ENCODE peak calls at places on chromosome 5, in six cellular contexts. P is Kasumi-1, K is left ventricle myocardium inferior, Z is AG10803, H is nephron progenitor cell, R is A172. B is an unnamed sample.

GRCh38 chr5:136133416-136134383 is 1.1 kb downstream of the SMAD5 start:
- DNase-seq in P (peak), K (peak), Z (peak), H (peak), R (peak), B (peak)

GRCh38 chr5:124263680-124264491 is 482.6 kb downstream of the ZNF608 start:
- DNase-seq in P (no peak), K (no peak), Z (no peak), H (peak), R (no peak), B (no peak)

GRCh38 chr5:66851306-66851705 is 255.1 kb downstream of the MAST4 start:
- DNase-seq in P (no peak), K (no peak), Z (no peak), H (no peak), R (no peak), B (no peak)

GRCh38 chr5:124906339-124907097 is 160.1 kb upstream of the ZNF608 start:
- DNase-seq in P (peak), K (peak), Z (peak), H (peak), R (peak), B (peak)

GRCh38 chr5:65928341-65928752 is 2.0 kb downstream of the ERBIN start:
- DNase-seq in P (no peak), K (no peak), Z (peak), H (no peak), R (no peak), B (no peak)

GRCh38 chr5:32217886-32218396 is 43.8 kb upstream of the GOLPH3 start:
- DNase-seq in P (peak), K (no peak), Z (no peak), H (no peak), R (no peak), B (no peak)

GRCh38 chr5:10467281-10468198 is 25.9 kb downstream of the ROPN1L start:
- DNase-seq in P (no peak), K (no peak), Z (peak), H (peak), R (peak), B (no peak)

GRCh38 chr5:60148356-60148755 is 254.8 kb upstream of the PDE4D start:
- DNase-seq in P (no peak), K (no peak), Z (peak), H (no peak), R (no peak), B (no peak)

GRCh38 chr5:159990506-159990905 is 18.4 kb upstream of the TTC1 start:
- DNase-seq in P (no peak), K (no peak), Z (peak), H (no peak), R (peak), B (no peak)

GRCh38 chr5:101018299-101018698 is 115.2 kb upstream of the ST8SIA4 start:
- DNase-seq in P (peak), K (no peak), Z (no peak), H (no peak), R (no peak), B (no peak)

GRCh38 chr5:175557778-175558177 is 79.4 kb downstream of the SFXN1 start:
- DNase-seq in P (no peak), K (no peak), Z (no peak), H (no peak), R (no peak), B (no peak)

GRCh38 chr5:74641014-74641777 is 668 bp upstream of the ENC1 start:
- DNase-seq in P (peak), K (peak), Z (peak), H (peak), R (peak), B (peak)

GRCh38 chr5:82641362-82641988 is 363.3 kb upstream of the RPS23 start:
- DNase-seq in P (peak), K (peak), Z (peak), H (peak), R (peak), B (peak)

GRCh38 chr5:127754259-127754658 is 51.1 kb downstream of the CCDC192 start:
- DNase-seq in P (no peak), K (no peak), Z (peak), H (no peak), R (no peak), B (no peak)

GRCh38 chr5:87229780-87230179 is 37.9 kb upstream of the RASA1 start:
- DNase-seq in P (no peak), K (no peak), Z (peak), H (no peak), R (no peak), B (no peak)

GRCh38 chr5:113050606-113051391 is 74.2 kb downstream of the DCP2 start:
- DNase-seq in P (no peak), K (no peak), Z (peak), H (no peak), R (peak), B (peak)

GRCh38 chr5:42274913-42275312 is 148.3 kb upstream of the GHR start:
- DNase-seq in P (no peak), K (no peak), Z (no peak), H (peak), R (no peak), B (no peak)

GRCh38 chr5:407801-408268 is 35.1 kb upstream of the EXOC3 start:
- DNase-seq in P (no peak), K (no peak), Z (no peak), H (no peak), R (no peak), B (peak)

GRCh38 chr5:180605554-180606214 is 14.4 kb upstream of the SCGB3A1 start:
- DNase-seq in P (peak), K (no peak), Z (peak), H (peak), R (peak), B (no peak)

GRCh38 chr5:9545959-9546851 is at the start of gene SEMA5A:
- DNase-seq in P (no peak), K (peak), Z (peak), H (peak), R (peak), B (peak)

GRCh38 chr5:143456952-143457547 is 53.6 kb upstream of the NR3C1 start:
- DNase-seq in P (no peak), K (no peak), Z (peak), H (no peak), R (peak), B (no peak)

GRCh38 chr5:121735618-121736017 is 116.1 kb upstream of the FTMT start:
- DNase-seq in P (no peak), K (no peak), Z (no peak), H (no peak), R (no peak), B (no peak)

GRCh38 chr5:33824516-33825195 is 67.1 kb downstream of the ADAMTS12 start:
- DNase-seq in P (peak), K (no peak), Z (peak), H (no peak), R (no peak), B (no peak)

GRCh38 chr5:72477644-72478043 is 29.6 kb downstream of the ZNF366 start:
- DNase-seq in P (no peak), K (no peak), Z (no peak), H (no peak), R (no peak), B (no peak)

GRCh38 chr5:127586371-127586770 is 62.5 kb upstream of the CTXN3 start:
- DNase-seq in P (no peak), K (no peak), Z (peak), H (no peak), R (no peak), B (no peak)

GRCh38 chr5:73825736-73826135 is 199.7 kb downstream of the ARHGEF28 start:
- DNase-seq in P (no peak), K (no peak), Z (no peak), H (no peak), R (no peak), B (no peak)

GRCh38 chr5:165076686-165077085 is 1571.3 kb downstream of the MAT2B start:
- DNase-seq in P (no peak), K (no peak), Z (no peak), H (no peak), R (no peak), B (no peak)

GRCh38 chr5:142012186-142012785 is 541 bp downstream of the GNPDA1 start:
- DNase-seq in P (peak), K (peak), Z (peak), H (peak), R (no peak), B (peak)

GRCh38 chr5:147904110-147904509 is 2.2 kb downstream of the C5orf46 start:
- DNase-seq in P (no peak), K (no peak), Z (no peak), H (no peak), R (peak), B (no peak)

GRCh38 chr5:122500245-122501086 is 188.4 kb downstream of the SNCAIP start:
- DNase-seq in P (peak), K (no peak), Z (peak), H (peak), R (peak), B (peak)

B was measured in ovary.